ENCODE peak calls at places on chromosomes 6 and 20, in six cellular contexts. One of them, this sample, is unnamed.

GRCh38 chr6:119322715-119323350 is 26.7 kb downstream of the MAN1A1 start:
- DNase-seq in AG09319: no peak
- DNase-seq in ovary: no peak
- DNase-seq in endodermal cell: no peak
- DNase-seq in progenitor cell of endocrine pancreas: no peak
- DNase-seq in thoracic aorta: no peak
- DNase-seq in this sample: no peak

GRCh38 chr6:128731249-128732165 is 151.4 kb upstream of the LAMA2 start:
- DNase-seq in AG09319: no peak
- DNase-seq in ovary: no peak
- DNase-seq in endodermal cell: peak; percentile 64
- DNase-seq in progenitor cell of endocrine pancreas: no peak
- DNase-seq in thoracic aorta: no peak
- DNase-seq in this sample: no peak

GRCh38 chr6:44074383-44075136 is 52.7 kb downstream of the MRPL14 start:
- DNase-seq in AG09319: peak; percentile 60
- DNase-seq in ovary: peak; percentile 75
- DNase-seq in endodermal cell: peak; percentile 89
- DNase-seq in progenitor cell of endocrine pancreas: peak; percentile 41
- DNase-seq in thoracic aorta: peak; percentile 55
- DNase-seq in this sample: peak; percentile 83

GRCh38 chr6:38034269-38034914 is 214.9 kb downstream of the ZFAND3 start:
- DNase-seq in AG09319: peak; percentile 25
- DNase-seq in ovary: no peak
- DNase-seq in endodermal cell: no peak
- DNase-seq in progenitor cell of endocrine pancreas: no peak
- DNase-seq in thoracic aorta: no peak
- DNase-seq in this sample: no peak

GRCh38 chr6:123276439-123277045 is 280.5 kb downstream of the CLVS2 start:
- DNase-seq in AG09319: no peak
- DNase-seq in ovary: no peak
- DNase-seq in endodermal cell: peak; percentile 77
- DNase-seq in progenitor cell of endocrine pancreas: no peak
- DNase-seq in thoracic aorta: no peak
- DNase-seq in this sample: no peak

GRCh38 chr6:159953091-159953581 is 15.7 kb upstream of the IGF2R start:
- DNase-seq in AG09319: no peak
- DNase-seq in ovary: peak; percentile 44
- DNase-seq in endodermal cell: no peak
- DNase-seq in progenitor cell of endocrine pancreas: no peak
- DNase-seq in thoracic aorta: no peak
- DNase-seq in this sample: no peak

GRCh38 chr6:119308994-119309657 is 40.4 kb downstream of the MAN1A1 start:
- DNase-seq in AG09319: no peak
- DNase-seq in ovary: no peak
- DNase-seq in endodermal cell: no peak
- DNase-seq in progenitor cell of endocrine pancreas: no peak
- DNase-seq in thoracic aorta: no peak
- DNase-seq in this sample: no peak

GRCh38 chr6:129748212-129748900 is 38.4 kb upstream of the ARHGAP18 start:
- DNase-seq in AG09319: no peak
- DNase-seq in ovary: no peak
- DNase-seq in endodermal cell: peak; percentile 55
- DNase-seq in progenitor cell of endocrine pancreas: no peak
- DNase-seq in thoracic aorta: no peak
- DNase-seq in this sample: no peak

GRCh38 chr6:31836676-31837611 is 9.4 kb downstream of the HSPA1B start:
- DNase-seq in AG09319: no peak
- DNase-seq in ovary: peak; percentile 16
- DNase-seq in endodermal cell: no peak
- DNase-seq in progenitor cell of endocrine pancreas: no peak
- DNase-seq in thoracic aorta: no peak
- DNase-seq in this sample: no peak

GRCh38 chr6:6872924-6873344 is 234.8 kb upstream of the RREB1 start:
- DNase-seq in AG09319: no peak
- DNase-seq in ovary: no peak
- DNase-seq in endodermal cell: no peak
- DNase-seq in progenitor cell of endocrine pancreas: no peak
- DNase-seq in thoracic aorta: no peak
- DNase-seq in this sample: no peak

GRCh38 chr6:89566930-89567634 is 71.5 kb downstream of the LYRM2 start:
- DNase-seq in AG09319: no peak
- DNase-seq in ovary: no peak
- DNase-seq in endodermal cell: no peak
- DNase-seq in progenitor cell of endocrine pancreas: no peak
- DNase-seq in thoracic aorta: no peak
- DNase-seq in this sample: no peak

GRCh38 chr6:168353041-168353440 is 33.5 kb upstream of the DACT2 start:
- DNase-seq in AG09319: no peak
- DNase-seq in ovary: no peak
- DNase-seq in endodermal cell: peak; percentile 32
- DNase-seq in progenitor cell of endocrine pancreas: no peak
- DNase-seq in thoracic aorta: no peak
- DNase-seq in this sample: no peak

GRCh38 chr20:3935956-3936340 is 46.8 kb downstream of the PANK2 start:
- DNase-seq in AG09319: no peak
- DNase-seq in ovary: no peak
- DNase-seq in endodermal cell: no peak
- DNase-seq in progenitor cell of endocrine pancreas: no peak
- DNase-seq in thoracic aorta: no peak
- DNase-seq in this sample: no peak

GRCh38 chr20:10758446-10758845 is 84.6 kb upstream of the JAG1 start:
- DNase-seq in AG09319: no peak
- DNase-seq in ovary: no peak
- DNase-seq in endodermal cell: no peak
- DNase-seq in progenitor cell of endocrine pancreas: no peak
- DNase-seq in thoracic aorta: no peak
- DNase-seq in this sample: no peak

GRCh38 chr20:45322952-45323383 is 14.9 kb upstream of the MATN4 start:
- DNase-seq in AG09319: no peak
- DNase-seq in ovary: no peak
- DNase-seq in endodermal cell: no peak
- DNase-seq in progenitor cell of endocrine pancreas: no peak
- DNase-seq in thoracic aorta: no peak
- DNase-seq in this sample: no peak

GRCh38 chr20:22374066-22374465 is 210.3 kb downstream of the FOXA2 start:
- DNase-seq in AG09319: no peak
- DNase-seq in ovary: no peak
- DNase-seq in endodermal cell: no peak
- DNase-seq in progenitor cell of endocrine pancreas: no peak
- DNase-seq in thoracic aorta: no peak
- DNase-seq in this sample: no peak

GRCh38 chr6:17460862-17461261 is 67.5 kb downstream of the CAP2 start:
- DNase-seq in AG09319: no peak
- DNase-seq in ovary: no peak
- DNase-seq in endodermal cell: no peak
- DNase-seq in progenitor cell of endocrine pancreas: no peak
- DNase-seq in thoracic aorta: no peak
- DNase-seq in this sample: no peak

GRCh38 chr6:52417675-52418111 is 2.4 kb upstream of the EFHC1 start:
- DNase-seq in AG09319: peak; percentile 74
- DNase-seq in ovary: no peak
- DNase-seq in endodermal cell: no peak
- DNase-seq in progenitor cell of endocrine pancreas: no peak
- DNase-seq in thoracic aorta: no peak
- DNase-seq in this sample: no peak

GRCh38 chr6:166112580-166112979 is 55.1 kb downstream of the TBXT start:
- DNase-seq in AG09319: no peak
- DNase-seq in ovary: no peak
- DNase-seq in endodermal cell: no peak
- DNase-seq in progenitor cell of endocrine pancreas: no peak
- DNase-seq in thoracic aorta: no peak
- DNase-seq in this sample: no peak

GRCh38 chr6:170098428-170099170 is 192.3 kb downstream of the DLL1 start:
- DNase-seq in AG09319: no peak
- DNase-seq in ovary: no peak
- DNase-seq in endodermal cell: peak; percentile 33
- DNase-seq in progenitor cell of endocrine pancreas: no peak
- DNase-seq in thoracic aorta: no peak
- DNase-seq in this sample: no peak

GRCh38 chr6:20572940-20573339 is 38.7 kb downstream of the CDKAL1 start:
- DNase-seq in AG09319: no peak
- DNase-seq in ovary: no peak
- DNase-seq in endodermal cell: no peak
- DNase-seq in progenitor cell of endocrine pancreas: no peak
- DNase-seq in thoracic aorta: no peak
- DNase-seq in this sample: no peak

GRCh38 chr6:40778186-40778585 is 191.0 kb upstream of the LRFN2 start:
- DNase-seq in AG09319: no peak
- DNase-seq in ovary: no peak
- DNase-seq in endodermal cell: no peak
- DNase-seq in progenitor cell of endocrine pancreas: no peak
- DNase-seq in thoracic aorta: no peak
- DNase-seq in this sample: no peak

GRCh38 chr6:158328446-158328845 is 16.2 kb downstream of the TULP4 start:
- DNase-seq in AG09319: no peak
- DNase-seq in ovary: no peak
- DNase-seq in endodermal cell: peak; percentile 76
- DNase-seq in progenitor cell of endocrine pancreas: no peak
- DNase-seq in thoracic aorta: no peak
- DNase-seq in this sample: no peak

GRCh38 chr20:23157741-23158140 is 71.6 kb upstream of the CD93 start:
- DNase-seq in AG09319: no peak
- DNase-seq in ovary: no peak
- DNase-seq in endodermal cell: peak; percentile 33
- DNase-seq in progenitor cell of endocrine pancreas: no peak
- DNase-seq in thoracic aorta: no peak
- DNase-seq in this sample: no peak

GRCh38 chr20:25061821-25062530 is 4.0 kb upstream of the ACSS1 start:
- DNase-seq in AG09319: no peak
- DNase-seq in ovary: no peak
- DNase-seq in endodermal cell: no peak
- DNase-seq in progenitor cell of endocrine pancreas: no peak
- DNase-seq in thoracic aorta: no peak
- DNase-seq in this sample: no peak

GRCh38 chr20:39312107-39312506 is 350.0 kb downstream of the DHX35 start:
- DNase-seq in AG09319: no peak
- DNase-seq in ovary: no peak
- DNase-seq in endodermal cell: no peak
- DNase-seq in progenitor cell of endocrine pancreas: no peak
- DNase-seq in thoracic aorta: no peak
- DNase-seq in this sample: no peak

GRCh38 chr20:645318-646106 is 7.5 kb downstream of the SRXN1 start:
- DNase-seq in AG09319: no peak
- DNase-seq in ovary: peak; percentile 64
- DNase-seq in endodermal cell: peak; percentile 96
- DNase-seq in progenitor cell of endocrine pancreas: peak; percentile 77
- DNase-seq in thoracic aorta: no peak
- DNase-seq in this sample: peak; percentile 49

GRCh38 chr6:125827788-125828313 is 37.1 kb downstream of the NCOA7 start:
- DNase-seq in AG09319: no peak
- DNase-seq in ovary: no peak
- DNase-seq in endodermal cell: no peak
- DNase-seq in progenitor cell of endocrine pancreas: no peak
- DNase-seq in thoracic aorta: no peak
- DNase-seq in this sample: no peak

DNA sequence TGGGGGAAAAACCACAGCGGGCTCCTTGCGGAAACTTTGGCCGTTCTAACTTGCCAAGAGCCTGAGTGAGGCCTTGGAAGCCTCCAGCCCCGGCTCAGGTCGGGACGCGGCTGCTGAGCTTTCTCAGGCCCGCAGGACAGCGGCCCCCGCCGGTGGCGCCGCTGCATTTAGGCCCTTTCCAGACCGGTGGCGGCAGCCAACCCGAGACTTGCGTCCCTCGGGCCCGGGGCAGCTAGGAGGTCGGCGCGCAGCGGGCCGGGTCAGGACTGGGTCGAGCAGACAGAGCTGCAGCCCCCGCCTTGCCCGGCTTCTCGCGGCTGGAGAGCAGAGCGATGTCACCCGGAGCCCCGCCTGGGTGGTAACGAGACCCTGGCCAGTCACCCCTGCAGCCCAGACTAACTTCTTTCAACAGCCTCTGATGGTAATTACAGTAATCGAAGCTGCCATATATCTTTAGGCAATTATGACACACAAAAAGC is 2.7 kb downstream of the NR2E1 start:
- DNase-seq in AG09319: no peak
- DNase-seq in ovary: no peak
- DNase-seq in endodermal cell: peak; percentile 88
- DNase-seq in progenitor cell of endocrine pancreas: no peak
- DNase-seq in thoracic aorta: no peak
- DNase-seq in this sample: no peak
- TF ChIP-seq CTCF in AG09319: peak; percentile 2
- TF ChIP-seq CTCF in ovary: no peak
- TF ChIP-seq CTCF in endodermal cell: peak; percentile 70
- TF ChIP-seq CTCF in progenitor cell of endocrine pancreas: peak; percentile 48
- TF ChIP-seq CTCF in thoracic aorta: no peak
- TF ChIP-seq CTCF in this sample: no peak

GRCh38 chr6:5205877-5206840 is 54.6 kb downstream of the LYRM4 start:
- DNase-seq in AG09319: no peak
- DNase-seq in ovary: peak; percentile 87
- DNase-seq in endodermal cell: no peak
- DNase-seq in progenitor cell of endocrine pancreas: no peak
- DNase-seq in thoracic aorta: no peak
- DNase-seq in this sample: no peak
- TF ChIP-seq CTCF in AG09319: no peak
- TF ChIP-seq CTCF in ovary: no peak
- TF ChIP-seq CTCF in endodermal cell: no peak
- TF ChIP-seq CTCF in progenitor cell of endocrine pancreas: no peak
- TF ChIP-seq CTCF in thoracic aorta: no peak
- TF ChIP-seq CTCF in this sample: no peak

DNA sequence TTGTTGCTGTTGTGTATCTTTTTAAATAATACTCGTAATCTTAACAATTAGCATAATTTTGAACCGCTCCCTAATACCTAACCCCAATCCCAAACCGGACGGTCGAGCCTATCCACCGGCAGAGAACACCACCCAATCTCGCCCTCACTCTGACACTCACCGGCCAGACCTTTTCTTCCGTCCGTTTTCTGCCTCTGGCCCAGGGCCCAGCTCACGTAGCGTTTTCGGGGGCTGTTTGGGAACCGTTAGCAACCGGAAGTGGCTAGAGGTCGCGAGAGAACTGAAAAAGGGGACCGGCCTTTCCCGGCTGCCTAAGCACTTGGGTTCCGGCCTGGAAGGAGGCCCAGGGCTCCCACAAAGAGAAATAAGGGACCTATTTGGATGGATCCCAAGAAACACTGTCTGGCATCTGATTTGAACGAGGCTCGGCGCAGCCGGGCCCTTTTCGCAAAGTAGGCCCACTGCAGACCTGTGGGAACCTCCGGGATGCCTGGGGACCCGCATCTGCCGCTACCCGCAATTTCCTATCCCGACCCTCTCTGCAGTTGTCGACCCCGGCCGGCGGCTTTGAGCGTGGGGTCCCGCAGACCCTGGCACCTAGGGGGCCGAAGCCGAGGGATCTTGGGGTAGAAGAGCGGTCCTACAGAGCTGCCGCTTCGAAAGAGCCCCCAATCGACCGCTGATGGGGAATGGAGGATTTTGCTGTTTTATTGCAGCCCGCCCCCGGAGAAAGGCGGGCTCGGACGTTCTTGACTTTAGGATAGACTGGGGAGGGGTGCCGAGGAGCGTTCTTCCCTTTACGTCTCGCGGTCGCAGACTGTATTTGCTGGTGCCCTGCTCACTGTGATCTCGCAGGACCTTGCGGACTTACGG is 4.9 kb upstream of the ZKSCAN8 start:
- DNase-seq in AG09319: peak; percentile 93
- DNase-seq in ovary: peak; percentile 95
- DNase-seq in endodermal cell: peak; percentile 94
- DNase-seq in progenitor cell of endocrine pancreas: peak; percentile 67
- DNase-seq in thoracic aorta: peak; percentile 70
- DNase-seq in this sample: no peak
- TF ChIP-seq CTCF in AG09319: no peak
- TF ChIP-seq CTCF in ovary: no peak
- TF ChIP-seq CTCF in endodermal cell: no peak
- TF ChIP-seq CTCF in progenitor cell of endocrine pancreas: no peak
- TF ChIP-seq CTCF in thoracic aorta: no peak
- TF ChIP-seq CTCF in this sample: no peak

GRCh38 chr6:151546941-151547659 is 53.3 kb downstream of the CCDC170 start:
- DNase-seq in AG09319: no peak
- DNase-seq in ovary: no peak
- DNase-seq in endodermal cell: no peak
- DNase-seq in progenitor cell of endocrine pancreas: no peak
- DNase-seq in thoracic aorta: no peak
- DNase-seq in this sample: no peak
- TF ChIP-seq CTCF in AG09319: no peak
- TF ChIP-seq CTCF in ovary: no peak
- TF ChIP-seq CTCF in endodermal cell: peak; percentile 30
- TF ChIP-seq CTCF in progenitor cell of endocrine pancreas: no peak
- TF ChIP-seq CTCF in thoracic aorta: no peak
- TF ChIP-seq CTCF in this sample: peak; percentile 20